ENCODE peak calls at places on chromosome 17, in seven cellular contexts. U, E, I, Y, O, J and A are unnamed samples.
A peak's percentile ranks its signal among the peaks of the same experiment; 100 is the strongest.

GRCh38 chr17:4808378-4808767 is 1.4 kb downstream of the PLD2 start:
- DNase-seq in U (no peak), E (no peak), I (peak; percentile 64), Y (peak; percentile 53), O (no peak), J (no peak), A (no peak)

GRCh38 chr17:8918811-8919210 is 46.7 kb downstream of the PIK3R5 start:
- DNase-seq in U (no peak), E (no peak), I (no peak), Y (no peak), O (peak; percentile 24), J (no peak), A (no peak)

GRCh38 chr17:2695961-2696760 is 15.4 kb downstream of the CLUH start:
- DNase-seq in U (no peak), E (no peak), I (no peak), Y (no peak), O (no peak), J (no peak), A (peak; percentile 57)

GRCh38 chr17:75645501-75645888 is 12.3 kb downstream of the SMIM5 start:
- DNase-seq in U (no peak), E (no peak), I (no peak), Y (no peak), O (no peak), J (no peak), A (no peak)

GRCh38 chr17:45310380-45311324 is 6.2 kb downstream of the MAP3K14 start:
- DNase-seq in U (peak; percentile 78), E (peak; percentile 38), I (no peak), Y (no peak), O (peak; percentile 82), J (no peak), A (no peak)

GRCh38 chr17:79615446-79615845 is 4.6 kb upstream of the RBFOX3 start:
- DNase-seq in U (no peak), E (no peak), I (no peak), Y (no peak), O (no peak), J (no peak), A (no peak)

GRCh38 chr17:7582401-7583252 is 1.0 kb upstream of the MPDU1 start:
- DNase-seq in U (no peak), E (no peak), I (no peak), Y (no peak), O (no peak), J (no peak), A (no peak)

GRCh38 chr17:55730808-55731207 is 8.1 kb upstream of the TMEM100 start:
- DNase-seq in U (no peak), E (no peak), I (no peak), Y (no peak), O (no peak), J (no peak), A (no peak)

GRCh38 chr17:556431-556995 is 158.1 kb downstream of the VPS53 start:
- DNase-seq in U (no peak), E (no peak), I (no peak), Y (no peak), O (no peak), J (no peak), A (no peak)

GRCh38 chr17:32755045-32755805 is 121.7 kb downstream of the MYO1D start:
- DNase-seq in U (peak; percentile 80), E (no peak), I (peak; percentile 4), Y (no peak), O (peak; percentile 84), J (peak; percentile 64), A (no peak)

GRCh38 chr17:44417553-44417952 is 28.1 kb upstream of the ITGA2B start:
- DNase-seq in U (no peak), E (no peak), I (no peak), Y (peak; percentile 1), O (no peak), J (peak; percentile 82), A (no peak)

GRCh38 chr17:75571197-75571884 is 16.3 kb upstream of the MYO15B start:
- DNase-seq in U (peak; percentile 91), E (peak; percentile 89), I (no peak), Y (no peak), O (peak; percentile 92), J (peak; percentile 46), A (no peak)